ENCODE peak calls at places on chromosomes 2 and 18, in eight cellular contexts. E is kidney epithelial cell, G is SK-N-SH, J is spleen, K is heart right ventricle, V is brain microvascular endothelial cell, U is cardiac muscle cell, O is right lobe of liver. A is an unnamed sample.

GRCh38 chr18:73646772-73647171 is 500.9 kb downstream of the FBXO15 start:
- DNase-seq in E (peak; percentile 56), G (no peak), J (no peak), K (no peak), V (peak; percentile 44), U (peak; percentile 26), O (no peak), A (peak; percentile 93)

GRCh38 chr2:99403084-99403483 is 65.9 kb downstream of the EIF5B start:
- DNase-seq in E (no peak), G (no peak), J (no peak), K (no peak), V (no peak), U (no peak), O (no peak), A (no peak)

GRCh38 chr18:4734903-4735302 is 279.8 kb upstream of the DLGAP1 start:
- DNase-seq in E (no peak), G (no peak), J (no peak), K (no peak), V (no peak), U (no peak), O (no peak), A (no peak)

GRCh38 chr2:189402932-189403331 is 38.3 kb upstream of the WDR75 start:
- DNase-seq in E (no peak), G (no peak), J (no peak), K (no peak), V (peak; percentile 91), U (peak; percentile 44), O (no peak), A (peak; percentile 54)

GRCh38 chr18:6752200-6752873 is 22.8 kb downstream of the ARHGAP28 start:
- DNase-seq in E (no peak), G (no peak), J (no peak), K (no peak), V (peak; percentile 92), U (peak; percentile 42), O (no peak), A (no peak)

GRCh38 chr2:17713291-17713690 is 40.3 kb downstream of the SMC6 start:
- DNase-seq in E (no peak), G (no peak), J (no peak), K (no peak), V (no peak), U (no peak), O (no peak), A (no peak)

GRCh38 chr18:27704721-27705361 is 472.1 kb downstream of the CDH2 start:
- DNase-seq in E (no peak), G (no peak), J (no peak), K (no peak), V (no peak), U (no peak), O (no peak), A (no peak)

GRCh38 chr2:127612111-127612822 is 33.7 kb upstream of the GPR17 start:
- DNase-seq in E (no peak), G (peak; percentile 8), J (peak; percentile 52), K (no peak), V (no peak), U (no peak), O (peak; percentile 30), A (no peak)

GRCh38 chr2:149738771-149739170 is 151.2 kb upstream of the MMADHC start:
- DNase-seq in E (no peak), G (no peak), J (no peak), K (no peak), V (no peak), U (no peak), O (no peak), A (no peak)

GRCh38 chr2:59690849-59691248 is 862.6 kb downstream of the BCL11A start:
- DNase-seq in E (no peak), G (no peak), J (no peak), K (no peak), V (no peak), U (no peak), O (no peak), A (no peak)

GRCh38 chr2:29920631-29921559 is 491 bp downstream of the ALK start:
- DNase-seq in E (no peak), G (peak; percentile 76), J (no peak), K (no peak), V (no peak), U (peak; percentile 19), O (peak; percentile 55), A (no peak)

GRCh38 chr2:206836722-206837121 is 71.3 kb downstream of the FASTKD2 start:
- DNase-seq in E (no peak), G (no peak), J (no peak), K (no peak), V (no peak), U (peak; percentile 72), O (no peak), A (no peak)

GRCh38 chr2:132824716-132825115 is 154.7 kb upstream of the LYPD1 start:
- DNase-seq in E (peak; percentile 37), G (no peak), J (no peak), K (no peak), V (peak; percentile 46), U (no peak), O (no peak), A (no peak)

GRCh38 chr2:86211033-86211795 is 12.0 kb downstream of the MRPL35 start:
- DNase-seq in E (no peak), G (no peak), J (no peak), K (no peak), V (no peak), U (no peak), O (no peak), A (no peak)

GRCh38 chr18:68448736-68449135 is 266.2 kb downstream of the TMX3 start:
- DNase-seq in E (no peak), G (no peak), J (no peak), K (no peak), V (peak; percentile 71), U (peak; percentile 63), O (no peak), A (peak; percentile 64)

GRCh38 chr2:199940373-199940772 is 14.9 kb downstream of the TYW5 start:
- DNase-seq in E (no peak), G (peak; percentile 14), J (no peak), K (no peak), V (no peak), U (peak; percentile 30), O (no peak), A (peak; percentile 39)
- TF ChIP-seq CTCF in E (peak; percentile 13), G (peak; percentile 55), J (no peak), K (peak; percentile 23), V (peak; percentile 28), U (peak; percentile 22), O (peak; percentile 27), A (peak; percentile 21)

GRCh38 chr2:12556762-12557161 is 160.0 kb upstream of the TRIB2 start:
- DNase-seq in E (no peak), G (no peak), J (no peak), K (no peak), V (peak; percentile 77), U (peak; percentile 68), O (no peak), A (peak; percentile 46)

GRCh38 chr2:12555012-12555645 is 161.6 kb upstream of the TRIB2 start:
- DNase-seq in E (no peak), G (peak; percentile 38), J (no peak), K (no peak), V (peak; percentile 34), U (peak; percentile 58), O (no peak), A (peak; percentile 87)

GRCh38 chr2:12557688-12558087 is 159.0 kb upstream of the TRIB2 start:
- DNase-seq in E (no peak), G (no peak), J (no peak), K (no peak), V (no peak), U (no peak), O (no peak), A (no peak)

GRCh38 chr2:12552092-12552491 is 164.6 kb upstream of the TRIB2 start:
- DNase-seq in E (no peak), G (no peak), J (no peak), K (no peak), V (no peak), U (no peak), O (no peak), A (no peak)

GRCh38 chr2:12554235-12555011 is 162.3 kb upstream of the TRIB2 start:
- DNase-seq in E (no peak), G (no peak), J (no peak), K (no peak), V (no peak), U (no peak), O (no peak), A (peak; percentile 17)
- H3K36me3 ChIP-seq in E (no peaks in the 10 kb centered on the region), G (no peaks in the 10 kb centered on the region), J (no peaks in the 10 kb centered on the region), K (no peaks in the 10 kb centered on the region), V (no peaks in the 10 kb centered on the region), U (no peaks in the 10 kb centered on the region), O (no peaks in the 10 kb centered on the region), A (no peaks in the 10 kb centered on the region)

GRCh38 chr2:238143239-238143951 is 4.9 kb downstream of the KLHL30 start:
- DNase-seq in E (peak; percentile 75), G (no peak), J (no peak), K (peak; percentile 60), V (no peak), U (peak; percentile 35), O (no peak), A (peak; percentile 70)
- H3K4me3 ChIP-seq in E (no peak overlapping the region), G (no peak overlapping the region), J (no peak overlapping the region), K (no peak overlapping the region), V (no peak overlapping the region), U (no peak overlapping the region), O (no peak overlapping the region), A (no peak overlapping the region)

GRCh38 chr2:41962912-41963652 is 84.7 kb upstream of the PKDCC start:
- DNase-seq in E (no peak), G (no peak), J (no peak), K (no peak), V (no peak), U (peak; percentile 56), O (no peak), A (no peak)

GRCh38 chr2:41965173-41965875 is 82.5 kb upstream of the PKDCC start:
- DNase-seq in E (no peak), G (no peak), J (no peak), K (no peak), V (no peak), U (no peak), O (no peak), A (no peak)

GRCh38 chr2:41966431-41966893 is 81.4 kb upstream of the PKDCC start:
- DNase-seq in E (peak; percentile 89), G (no peak), J (no peak), K (peak; percentile 82), V (peak; percentile 96), U (peak; percentile 97), O (peak; percentile 80), A (peak; percentile 78)

GRCh38 chr2:41965886-41966285 is 81.9 kb upstream of the PKDCC start:
- DNase-seq in E (no peak), G (no peak), J (no peak), K (no peak), V (no peak), U (peak; percentile 79), O (peak; percentile 65), A (no peak)

DNA sequence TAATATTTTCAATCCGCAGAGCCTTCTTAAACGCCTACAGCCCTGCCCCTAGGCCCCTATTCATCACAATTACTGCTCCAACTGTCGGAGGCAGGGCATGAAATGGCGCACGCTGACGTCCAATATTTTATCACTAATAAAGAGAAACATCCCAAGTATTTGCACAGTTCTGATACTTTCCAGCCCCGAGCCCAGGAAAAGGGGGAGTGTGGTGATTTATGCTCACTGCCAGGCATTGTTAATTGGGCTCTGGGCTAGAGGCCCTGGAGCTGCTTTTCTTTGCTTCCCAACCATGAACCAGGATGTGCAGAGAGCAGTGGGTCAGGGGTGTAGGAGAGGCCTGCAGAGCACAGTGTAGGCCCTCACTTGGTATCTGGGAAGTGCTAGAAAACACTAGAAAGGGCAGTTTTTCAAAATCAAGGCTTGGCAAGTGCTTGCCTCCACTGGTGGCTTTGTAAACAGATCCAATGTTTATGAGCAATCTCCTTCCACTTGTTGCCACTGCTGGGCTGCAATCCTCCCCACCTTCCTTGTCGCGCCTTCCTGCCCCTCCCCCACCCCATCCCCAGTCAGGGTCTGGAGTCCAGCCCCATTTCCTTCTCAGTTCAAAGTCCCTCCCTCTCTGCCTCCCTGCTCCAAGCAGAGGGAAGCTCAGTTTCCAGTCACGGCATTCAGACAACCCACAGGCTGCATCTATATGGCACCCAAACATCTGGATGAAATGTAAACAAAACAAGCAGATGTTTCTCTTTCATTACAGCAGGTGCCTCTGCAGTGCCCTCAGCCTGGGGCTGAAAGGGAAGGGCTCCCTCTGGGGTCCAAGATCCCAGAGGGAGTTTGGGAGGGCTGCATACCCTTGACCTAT is 83.9 kb upstream of the PKDCC start:
- DNase-seq in E (no peak), G (peak; percentile 67), J (no peak), K (peak; percentile 65), V (no peak), U (peak; percentile 92), O (peak; percentile 66), A (no peak)
- TF ChIP-seq CTCF in E (no peak), G (no peak), J (no peak), K (no peak), V (no peak), U (no peak), O (no peak), A (no peak)

A was measured in bronchial epithelial cell.